ENCODE peak calls at places on chromosomes 16 and 17, in five cellular contexts. One of them, this sample, is unnamed.

GRCh38 chr17:76547183-76547641 is 7.4 kb downstream of the PRCD start:
- DNase-seq in stimulated activated CD4-positive, alpha-beta T cell treated with anti-CD3 and anti-CD28 coated beads, Interleukin-15, amount 100 ng/mL, for 1 hour: no peak
- DNase-seq in stimulated activated CD8-positive, alpha-beta memory T cell treated with anti-CD3 and anti-CD28 coated beads, Interleukin-7, amount 100 ng/mL, for 1 hour: no peak
- DNase-seq in activated T-cell treated with anti-CD3 and anti-CD28 coated beads, Interleukin-2, amount 50 U/mL, for 4 hours: peak; percentile 59
- DNase-seq in nucleus accumbens: peak; percentile 59
- DNase-seq in this sample: no peak

GRCh38 chr17:75854111-75854748 is 905 bp downstream of the WBP2 start:
- DNase-seq in stimulated activated CD4-positive, alpha-beta T cell treated with anti-CD3 and anti-CD28 coated beads, Interleukin-15, amount 100 ng/mL, for 1 hour: no peak
- DNase-seq in nucleus accumbens: no peak
- DNase-seq in activated T-cell treated with anti-CD3 and anti-CD28 coated beads, Interleukin-2, amount 50 U/mL, for 4 hours: no peak
- DNase-seq in stimulated activated CD8-positive, alpha-beta memory T cell treated with anti-CD3 and anti-CD28 coated beads, Interleukin-7, amount 100 ng/mL, for 1 hour: no peak
- DNase-seq in this sample: no peak

GRCh38 chr17:81566461-81567126 is 14.4 kb upstream of the FAAP100 start:
- DNase-seq in nucleus accumbens: peak; percentile 24
- DNase-seq in activated T-cell treated with anti-CD3 and anti-CD28 coated beads, Interleukin-2, amount 50 U/mL, for 4 hours: no peak
- DNase-seq in stimulated activated CD4-positive, alpha-beta T cell treated with anti-CD3 and anti-CD28 coated beads, Interleukin-15, amount 100 ng/mL, for 1 hour: no peak
- DNase-seq in stimulated activated CD8-positive, alpha-beta memory T cell treated with anti-CD3 and anti-CD28 coated beads, Interleukin-7, amount 100 ng/mL, for 1 hour: no peak
- DNase-seq in this sample: peak; percentile 61

GRCh38 chr17:39114744-39115534 is 36.5 kb downstream of the PLXDC1 start:
- DNase-seq in activated T-cell treated with anti-CD3 and anti-CD28 coated beads, Interleukin-2, amount 50 U/mL, for 4 hours: no peak
- DNase-seq in stimulated activated CD4-positive, alpha-beta T cell treated with anti-CD3 and anti-CD28 coated beads, Interleukin-15, amount 100 ng/mL, for 1 hour: no peak
- DNase-seq in stimulated activated CD8-positive, alpha-beta memory T cell treated with anti-CD3 and anti-CD28 coated beads, Interleukin-7, amount 100 ng/mL, for 1 hour: no peak
- DNase-seq in nucleus accumbens: no peak
- DNase-seq in this sample: no peak

GRCh38 chr17:5035356-5035755 is at the start of gene SLC52A1:
- DNase-seq in stimulated activated CD8-positive, alpha-beta memory T cell treated with anti-CD3 and anti-CD28 coated beads, Interleukin-7, amount 100 ng/mL, for 1 hour: no peak
- DNase-seq in activated T-cell treated with anti-CD3 and anti-CD28 coated beads, Interleukin-2, amount 50 U/mL, for 4 hours: no peak
- DNase-seq in stimulated activated CD4-positive, alpha-beta T cell treated with anti-CD3 and anti-CD28 coated beads, Interleukin-15, amount 100 ng/mL, for 1 hour: no peak
- DNase-seq in nucleus accumbens: no peak
- DNase-seq in this sample: no peak

GRCh38 chr16:3812469-3813172 is 67.9 kb downstream of the CREBBP start:
- DNase-seq in stimulated activated CD8-positive, alpha-beta memory T cell treated with anti-CD3 and anti-CD28 coated beads, Interleukin-7, amount 100 ng/mL, for 1 hour: no peak
- DNase-seq in nucleus accumbens: no peak
- DNase-seq in activated T-cell treated with anti-CD3 and anti-CD28 coated beads, Interleukin-2, amount 50 U/mL, for 4 hours: no peak
- DNase-seq in stimulated activated CD4-positive, alpha-beta T cell treated with anti-CD3 and anti-CD28 coated beads, Interleukin-15, amount 100 ng/mL, for 1 hour: no peak
- DNase-seq in this sample: no peak

GRCh38 chr17:27623578-27623977 is 7.4 kb upstream of the LGALS9 start:
- DNase-seq in stimulated activated CD4-positive, alpha-beta T cell treated with anti-CD3 and anti-CD28 coated beads, Interleukin-15, amount 100 ng/mL, for 1 hour: no peak
- DNase-seq in nucleus accumbens: no peak
- DNase-seq in activated T-cell treated with anti-CD3 and anti-CD28 coated beads, Interleukin-2, amount 50 U/mL, for 4 hours: no peak
- DNase-seq in stimulated activated CD8-positive, alpha-beta memory T cell treated with anti-CD3 and anti-CD28 coated beads, Interleukin-7, amount 100 ng/mL, for 1 hour: no peak
- DNase-seq in this sample: no peak

GRCh38 chr17:81228420-81228819 is 5.7 kb upstream of the CEP131 start:
- DNase-seq in stimulated activated CD4-positive, alpha-beta T cell treated with anti-CD3 and anti-CD28 coated beads, Interleukin-15, amount 100 ng/mL, for 1 hour: no peak
- DNase-seq in nucleus accumbens: no peak
- DNase-seq in stimulated activated CD8-positive, alpha-beta memory T cell treated with anti-CD3 and anti-CD28 coated beads, Interleukin-7, amount 100 ng/mL, for 1 hour: no peak
- DNase-seq in activated T-cell treated with anti-CD3 and anti-CD28 coated beads, Interleukin-2, amount 50 U/mL, for 4 hours: no peak
- DNase-seq in this sample: no peak

GRCh38 chr17:29959658-29960337 is 18.4 kb downstream of the EFCAB5 start:
- DNase-seq in activated T-cell treated with anti-CD3 and anti-CD28 coated beads, Interleukin-2, amount 50 U/mL, for 4 hours: no peak
- DNase-seq in stimulated activated CD8-positive, alpha-beta memory T cell treated with anti-CD3 and anti-CD28 coated beads, Interleukin-7, amount 100 ng/mL, for 1 hour: no peak
- DNase-seq in stimulated activated CD4-positive, alpha-beta T cell treated with anti-CD3 and anti-CD28 coated beads, Interleukin-15, amount 100 ng/mL, for 1 hour: no peak
- DNase-seq in nucleus accumbens: no peak
- DNase-seq in this sample: no peak

GRCh38 chr17:57493171-57493570 is 236.8 kb downstream of the MSI2 start:
- DNase-seq in activated T-cell treated with anti-CD3 and anti-CD28 coated beads, Interleukin-2, amount 50 U/mL, for 4 hours: no peak
- DNase-seq in stimulated activated CD4-positive, alpha-beta T cell treated with anti-CD3 and anti-CD28 coated beads, Interleukin-15, amount 100 ng/mL, for 1 hour: no peak
- DNase-seq in nucleus accumbens: no peak
- DNase-seq in stimulated activated CD8-positive, alpha-beta memory T cell treated with anti-CD3 and anti-CD28 coated beads, Interleukin-7, amount 100 ng/mL, for 1 hour: no peak
- DNase-seq in this sample: no peak

GRCh38 chr16:13961099-13961811 is 41.3 kb downstream of the ERCC4 start:
- DNase-seq in nucleus accumbens: no peak
- DNase-seq in stimulated activated CD4-positive, alpha-beta T cell treated with anti-CD3 and anti-CD28 coated beads, Interleukin-15, amount 100 ng/mL, for 1 hour: no peak
- DNase-seq in activated T-cell treated with anti-CD3 and anti-CD28 coated beads, Interleukin-2, amount 50 U/mL, for 4 hours: no peak
- DNase-seq in stimulated activated CD8-positive, alpha-beta memory T cell treated with anti-CD3 and anti-CD28 coated beads, Interleukin-7, amount 100 ng/mL, for 1 hour: no peak
- DNase-seq in this sample: no peak

GRCh38 chr17:42107124-42107523 is 5.4 kb downstream of the DHX58 start:
- DNase-seq in nucleus accumbens: no peak
- DNase-seq in stimulated activated CD4-positive, alpha-beta T cell treated with anti-CD3 and anti-CD28 coated beads, Interleukin-15, amount 100 ng/mL, for 1 hour: no peak
- DNase-seq in stimulated activated CD8-positive, alpha-beta memory T cell treated with anti-CD3 and anti-CD28 coated beads, Interleukin-7, amount 100 ng/mL, for 1 hour: no peak
- DNase-seq in activated T-cell treated with anti-CD3 and anti-CD28 coated beads, Interleukin-2, amount 50 U/mL, for 4 hours: no peak
- DNase-seq in this sample: no peak

GRCh38 chr17:4942760-4943508 is 2.9 kb downstream of the RNF167 start:
- DNase-seq in stimulated activated CD8-positive, alpha-beta memory T cell treated with anti-CD3 and anti-CD28 coated beads, Interleukin-7, amount 100 ng/mL, for 1 hour: no peak
- DNase-seq in stimulated activated CD4-positive, alpha-beta T cell treated with anti-CD3 and anti-CD28 coated beads, Interleukin-15, amount 100 ng/mL, for 1 hour: no peak
- DNase-seq in nucleus accumbens: no peak
- DNase-seq in activated T-cell treated with anti-CD3 and anti-CD28 coated beads, Interleukin-2, amount 50 U/mL, for 4 hours: no peak
- DNase-seq in this sample: no peak

GRCh38 chr17:17205368-17206148 is 575 bp downstream of the PLD6 start:
- DNase-seq in nucleus accumbens: peak; percentile 18
- DNase-seq in stimulated activated CD4-positive, alpha-beta T cell treated with anti-CD3 and anti-CD28 coated beads, Interleukin-15, amount 100 ng/mL, for 1 hour: peak; percentile 35
- DNase-seq in stimulated activated CD8-positive, alpha-beta memory T cell treated with anti-CD3 and anti-CD28 coated beads, Interleukin-7, amount 100 ng/mL, for 1 hour: peak; percentile 20
- DNase-seq in activated T-cell treated with anti-CD3 and anti-CD28 coated beads, Interleukin-2, amount 50 U/mL, for 4 hours: peak; percentile 64
- DNase-seq in this sample: no peak

GRCh38 chr17:76145231-76146052 is 4.4 kb upstream of the FOXJ1 start:
- DNase-seq in stimulated activated CD4-positive, alpha-beta T cell treated with anti-CD3 and anti-CD28 coated beads, Interleukin-15, amount 100 ng/mL, for 1 hour: no peak
- DNase-seq in stimulated activated CD8-positive, alpha-beta memory T cell treated with anti-CD3 and anti-CD28 coated beads, Interleukin-7, amount 100 ng/mL, for 1 hour: no peak
- DNase-seq in nucleus accumbens: no peak
- DNase-seq in activated T-cell treated with anti-CD3 and anti-CD28 coated beads, Interleukin-2, amount 50 U/mL, for 4 hours: peak; percentile 43
- DNase-seq in this sample: no peak

GRCh38 chr17:57918017-57918895 is 37.0 kb downstream of the CUEDC1 start:
- DNase-seq in stimulated activated CD4-positive, alpha-beta T cell treated with anti-CD3 and anti-CD28 coated beads, Interleukin-15, amount 100 ng/mL, for 1 hour: no peak
- DNase-seq in stimulated activated CD8-positive, alpha-beta memory T cell treated with anti-CD3 and anti-CD28 coated beads, Interleukin-7, amount 100 ng/mL, for 1 hour: no peak
- DNase-seq in activated T-cell treated with anti-CD3 and anti-CD28 coated beads, Interleukin-2, amount 50 U/mL, for 4 hours: no peak
- DNase-seq in nucleus accumbens: no peak
- DNase-seq in this sample: no peak

GRCh38 chr17:4535667-4536258 is 19.4 kb downstream of the MYBBP1A start:
- DNase-seq in stimulated activated CD4-positive, alpha-beta T cell treated with anti-CD3 and anti-CD28 coated beads, Interleukin-15, amount 100 ng/mL, for 1 hour: no peak
- DNase-seq in activated T-cell treated with anti-CD3 and anti-CD28 coated beads, Interleukin-2, amount 50 U/mL, for 4 hours: no peak
- DNase-seq in stimulated activated CD8-positive, alpha-beta memory T cell treated with anti-CD3 and anti-CD28 coated beads, Interleukin-7, amount 100 ng/mL, for 1 hour: no peak
- DNase-seq in nucleus accumbens: no peak
- DNase-seq in this sample: no peak

GRCh38 chr16:4767872-4768548 is 1.0 kb upstream of the ZNF500 start:
- DNase-seq in activated T-cell treated with anti-CD3 and anti-CD28 coated beads, Interleukin-2, amount 50 U/mL, for 4 hours: no peak
- DNase-seq in nucleus accumbens: no peak
- DNase-seq in stimulated activated CD8-positive, alpha-beta memory T cell treated with anti-CD3 and anti-CD28 coated beads, Interleukin-7, amount 100 ng/mL, for 1 hour: no peak
- DNase-seq in stimulated activated CD4-positive, alpha-beta T cell treated with anti-CD3 and anti-CD28 coated beads, Interleukin-15, amount 100 ng/mL, for 1 hour: no peak
- DNase-seq in this sample: no peak

GRCh38 chr16:7506363-7506762 is 173.7 kb downstream of the RBFOX1 start:
- DNase-seq in nucleus accumbens: no peak
- DNase-seq in stimulated activated CD4-positive, alpha-beta T cell treated with anti-CD3 and anti-CD28 coated beads, Interleukin-15, amount 100 ng/mL, for 1 hour: no peak
- DNase-seq in stimulated activated CD8-positive, alpha-beta memory T cell treated with anti-CD3 and anti-CD28 coated beads, Interleukin-7, amount 100 ng/mL, for 1 hour: no peak
- DNase-seq in activated T-cell treated with anti-CD3 and anti-CD28 coated beads, Interleukin-2, amount 50 U/mL, for 4 hours: no peak
- DNase-seq in this sample: no peak

GRCh38 chr16:2973605-2974318 is 4.6 kb downstream of the PAQR4 start:
- DNase-seq in stimulated activated CD8-positive, alpha-beta memory T cell treated with anti-CD3 and anti-CD28 coated beads, Interleukin-7, amount 100 ng/mL, for 1 hour: no peak
- DNase-seq in nucleus accumbens: no peak
- DNase-seq in activated T-cell treated with anti-CD3 and anti-CD28 coated beads, Interleukin-2, amount 50 U/mL, for 4 hours: no peak
- DNase-seq in stimulated activated CD4-positive, alpha-beta T cell treated with anti-CD3 and anti-CD28 coated beads, Interleukin-15, amount 100 ng/mL, for 1 hour: no peak
- DNase-seq in this sample: no peak

This sample was measured in GOT3.